ENCODE peak calls at places on chromosome 16, in four cellular contexts. T, E, Q and V are unnamed samples.
A peak's percentile ranks its signal among the peaks of the same experiment; 100 is the strongest.

GRCh38 chr16:84585886-84586285 is 32.0 kb downstream of the COTL1 start:
- DNase-seq in T (peak; percentile 18), E (no peak), Q (no peak), V (no peak)

GRCh38 chr16:30941600-30942420 is 7.1 kb upstream of the ORAI3 start:
- DNase-seq in T (peak; percentile 78), E (peak; percentile 88), Q (peak; percentile 84), V (peak; percentile 86)

GRCh38 chr16:1572664-1573063 is 39.2 kb downstream of the TMEM204 start:
- DNase-seq in T (no peak), E (no peak), Q (no peak), V (no peak)

GRCh38 chr16:85767569-85767968 is 16.7 kb upstream of the C16orf74 start:
- DNase-seq in T (peak; percentile 94), E (peak; percentile 44), Q (no peak), V (no peak)

GRCh38 chr16:48919791-48920190 is 309.8 kb upstream of the N4BP1 start:
- DNase-seq in T (no peak), E (no peak), Q (no peak), V (no peak)

GRCh38 chr16:1953734-1954133 is 755 bp downstream of the RPL3L start:
- DNase-seq in T (no peak), E (no peak), Q (no peak), V (no peak)

GRCh38 chr16:1708083-1708767 is 2.2 kb downstream of the MAPK8IP3 start:
- DNase-seq in T (no peak), E (no peak), Q (no peak), V (no peak)

GRCh38 chr16:80623376-80623775 is 82.6 kb downstream of the DYNLRB2 start:
- DNase-seq in T (no peak), E (no peak), Q (no peak), V (no peak)

GRCh38 chr16:68344252-68344651 is 33.4 kb downstream of the PRMT7 start:
- DNase-seq in T (no peak), E (no peak), Q (no peak), V (no peak)

GRCh38 chr16:81497690-81498089 is 53.1 kb downstream of the CMIP start:
- DNase-seq in T (no peak), E (no peak), Q (no peak), V (peak; percentile 56)

GRCh38 chr16:24984101-24984500 is 31.1 kb downstream of the ARHGAP17 start:
- DNase-seq in T (no peak), E (no peak), Q (no peak), V (no peak)

GRCh38 chr16:10944249-10945064 is at the start of gene CLEC16A:
- DNase-seq in T (peak; percentile 98), E (peak; percentile 99), Q (peak; percentile 99), V (peak; percentile 99)
- TF ChIP-seq CTCF in T (no peak), E (no peak), Q (no peak), V (no peak)

GRCh38 chr16:60755907-60756306 is 1280.3 kb downstream of the CDH8 start:
- DNase-seq in T (peak; percentile 28), E (no peak), Q (no peak), V (no peak)
- TF ChIP-seq CTCF in T (peak; percentile 34), E (no peak), Q (no peak), V (no peak)

DNA sequence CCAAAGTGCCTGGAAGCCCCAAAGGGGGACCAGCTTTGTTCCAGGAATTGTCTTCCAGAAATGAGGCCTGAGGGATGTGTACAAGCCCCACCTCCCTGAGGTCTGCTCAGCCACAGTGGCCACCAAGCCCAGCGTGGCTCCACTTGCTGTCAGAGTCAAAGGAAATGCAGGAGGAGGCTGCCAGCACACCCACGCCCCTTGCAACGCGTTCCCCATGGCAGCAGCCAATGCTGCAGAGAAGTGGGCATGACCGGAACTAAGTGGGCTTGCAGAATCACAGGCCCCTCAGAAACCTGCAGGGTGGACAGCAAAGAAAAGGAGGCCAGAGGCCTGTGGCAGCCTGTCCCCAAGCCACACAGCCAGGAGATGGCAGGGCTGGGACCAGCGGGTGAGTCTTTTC is 320.8 kb downstream of the FOXL1 start:
- DNase-seq in T (no peak), E (no peak), Q (no peak), V (no peak)
- TF ChIP-seq CTCF in T (no peak), E (no peak), Q (no peak), V (no peak)

GRCh38 chr16:70349783-70350182 is 3.1 kb downstream of the DDX19A start:
- DNase-seq in T (no peak), E (no peak), Q (no peak), V (no peak)
- TF ChIP-seq CTCF in T (no peak), E (no peak), Q (no peak), V (no peak)

DNA sequence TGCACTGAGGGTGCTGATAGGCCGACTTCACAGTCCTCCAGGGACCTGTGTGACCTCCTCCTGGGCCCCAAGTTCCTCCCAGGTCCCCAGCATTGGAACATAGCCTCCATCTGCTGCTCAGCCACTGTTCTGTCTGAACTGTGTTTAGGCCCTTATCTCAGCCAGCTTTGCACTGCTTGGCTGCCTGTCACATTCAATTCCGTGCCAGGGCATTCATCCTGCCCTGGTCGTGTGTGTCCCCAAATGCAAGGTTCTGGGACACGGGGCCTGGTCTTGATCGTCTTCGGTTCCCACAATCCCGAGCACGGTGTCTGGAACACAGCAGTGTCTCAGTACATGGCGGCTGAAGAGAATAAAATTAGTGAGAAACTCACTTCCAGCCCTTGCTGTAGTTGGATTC is 69.9 kb upstream of the NFAT5 start:
- DNase-seq in T (no peak), E (no peak), Q (no peak), V (no peak)
- TF ChIP-seq CTCF in T (no peak), E (no peak), Q (no peak), V (no peak)

DNA sequence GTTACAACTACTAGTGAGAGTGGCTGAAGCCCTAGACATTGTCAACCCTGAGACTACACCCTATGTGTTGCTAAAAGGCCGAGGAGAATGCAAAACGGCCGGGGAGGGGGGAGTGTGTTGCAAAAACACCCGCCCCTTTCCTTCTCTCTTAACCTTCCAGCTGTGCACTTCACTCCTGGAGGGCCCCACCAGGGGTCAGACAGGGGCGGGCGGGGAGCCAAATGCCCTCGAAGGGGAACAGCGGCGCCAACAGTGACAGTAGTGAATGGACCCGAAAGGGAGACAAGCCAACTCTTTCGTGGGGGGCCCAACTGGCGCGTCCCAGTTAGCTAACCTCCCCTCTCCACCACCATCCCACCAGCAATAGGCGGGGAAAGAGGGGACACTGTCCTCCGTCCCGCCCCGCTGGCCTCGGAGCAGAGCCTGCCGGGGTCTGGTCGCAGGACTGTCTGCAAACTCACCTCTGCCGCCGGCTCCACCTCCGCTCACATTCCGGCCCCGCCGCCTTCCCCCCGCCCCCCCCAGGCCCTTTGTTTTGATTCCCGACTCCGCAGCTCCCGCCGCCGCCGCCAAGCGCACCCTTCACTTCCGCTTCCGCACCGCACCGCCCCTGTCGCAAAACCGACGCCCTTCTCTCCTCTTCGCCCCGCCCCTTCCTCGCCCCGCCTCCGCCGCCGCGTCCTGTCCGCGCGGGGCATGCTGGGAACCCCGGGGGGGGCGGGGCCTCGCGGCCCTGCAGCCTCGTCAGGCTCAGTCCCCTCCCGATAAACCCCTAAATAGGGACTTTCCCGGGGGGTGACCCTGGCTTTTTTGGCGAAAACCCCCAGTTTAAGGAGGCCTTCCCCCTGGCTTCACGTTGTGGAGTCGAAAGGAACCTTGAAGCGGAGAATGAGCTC is at the start of gene MARF1:
- DNase-seq in T (peak; percentile 98), E (peak; percentile 100), Q (peak; percentile 98), V (peak; percentile 99)
- TF ChIP-seq CTCF in T (peak; percentile 11), E (peak; percentile 54), Q (peak; percentile 19), V (peak; percentile 11)

GRCh38 chr16:57667526-57668258 is 414 bp upstream of the ADGRG3 start:
- DNase-seq in T (no peak), E (peak; percentile 34), Q (peak; percentile 80), V (peak; percentile 93)
- TF ChIP-seq CTCF in T (peak; percentile 18), E (peak; percentile 56), Q (no peak), V (peak; percentile 40)

DNA sequence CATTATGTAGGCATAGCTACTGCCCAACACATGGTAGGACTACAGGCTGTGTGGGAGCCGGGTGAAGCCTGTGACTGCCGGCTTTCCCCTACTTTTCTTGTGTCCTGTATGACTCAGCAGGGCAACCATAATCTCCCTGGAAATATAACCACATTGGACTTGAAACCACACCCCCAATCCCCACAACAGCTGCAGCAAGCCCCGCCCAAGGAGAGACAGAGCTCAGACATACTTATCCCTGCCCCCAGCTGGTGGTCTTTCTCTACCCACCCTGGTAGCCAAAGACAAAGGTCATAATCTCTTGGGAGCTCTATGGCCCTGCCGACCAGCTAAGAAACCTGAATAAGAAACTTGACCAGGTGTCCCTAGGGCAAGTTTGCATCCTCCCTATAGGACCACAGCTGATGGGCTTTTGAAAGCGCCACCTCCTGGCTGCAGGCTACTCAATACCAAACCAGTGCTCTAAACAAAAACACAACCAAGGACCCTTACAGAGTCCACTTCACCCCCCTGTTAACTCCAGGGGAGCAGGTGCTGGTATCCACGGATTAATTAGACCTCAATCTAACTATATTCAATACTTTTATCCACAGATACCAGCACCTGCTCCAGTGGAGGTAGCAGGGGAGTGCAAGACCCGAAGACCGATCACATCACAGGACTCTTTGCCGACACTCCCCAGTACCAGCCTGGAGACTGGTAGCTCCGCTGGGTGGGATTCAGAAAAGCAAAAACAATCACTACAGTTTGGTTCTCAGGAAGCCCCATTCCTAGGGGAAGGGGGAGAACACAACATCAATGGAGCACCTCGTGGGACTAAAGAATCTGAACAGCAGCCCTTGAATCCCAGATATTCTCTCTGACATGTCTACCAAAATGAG is 91.2 kb downstream of the IRX5 start:
- DNase-seq in T (peak; percentile 47), E (peak; percentile 40), Q (no peak), V (no peak)
- TF ChIP-seq CTCF in T (no peak), E (no peak), Q (no peak), V (no peak)